ENCODE peak calls at places on chromosome 10, in five cellular contexts. C is naive thymus-derived CD4-positive, alpha-beta T cell; F is HCT116; I is lower lobe of right lung; Q is mesenchymal stem cell. D is an unnamed sample. For H3K9me3 and H3K4me1, the result is how much of the 10 kb centered on the place peaks cover.

GRCh38 chr10:11760861-11761260 is 18.7 kb downstream of the ECHDC3 start:
- DNase-seq in C (no peak), I (no peak), Q (no peak), F (no peak), D (no peak)

GRCh38 chr10:50563906-50564305 is 59.9 kb downstream of the SGMS1 start:
- DNase-seq in C (no peak), I (no peak), Q (no peak), F (no peak), D (no peak)

GRCh38 chr10:125340871-125341270 is 180.5 kb upstream of the CTBP2 start:
- DNase-seq in Q (peak), I (no peak), F (no peak), C (no peak), D (no peak)

GRCh38 chr10:31059323-31059722 is 27.7 kb upstream of the ZNF438 start:
- DNase-seq in I (no peak), C (no peak), F (peak), Q (no peak), D (no peak)

GRCh38 chr10:50538473-50539398 is 85.0 kb downstream of the SGMS1 start:
- DNase-seq in Q (no peak), C (peak), I (no peak), F (peak), D (no peak)

GRCh38 chr10:113287592-113287991 is 265.3 kb upstream of the HABP2 start:
- DNase-seq in Q (no peak), C (no peak), F (no peak), I (no peak), D (no peak)

GRCh38 chr10:124225468-124226270 is 132.3 kb upstream of the CHST15 start:
- DNase-seq in I (no peak), Q (no peak), C (peak), F (no peak), D (peak)

GRCh38 chr10:43679509-43679908 is 30.8 kb upstream of the ZNF32 start:
- DNase-seq in Q (no peak), C (no peak), I (peak), F (no peak), D (no peak)

GRCh38 chr10:62336404-62336803 is 37.8 kb upstream of the ZNF365 start:
- DNase-seq in C (no peak), F (no peak), Q (no peak), I (no peak), D (no peak)

GRCh38 chr10:85934586-85934985 is 432.0 kb downstream of the GRID1 start:
- DNase-seq in F (no peak), C (no peak), I (no peak), Q (no peak), D (no peak)

GRCh38 chr10:32054087-32054486 is 2.1 kb downstream of the KIF5B start:
- DNase-seq in F (no peak), Q (peak), I (no peak), C (no peak), D (no peak)

GRCh38 chr10:113007821-113008220 is 57.8 kb downstream of the TCF7L2 start:
- DNase-seq in Q (peak), C (no peak), I (no peak), F (no peak), D (no peak)

DNA sequence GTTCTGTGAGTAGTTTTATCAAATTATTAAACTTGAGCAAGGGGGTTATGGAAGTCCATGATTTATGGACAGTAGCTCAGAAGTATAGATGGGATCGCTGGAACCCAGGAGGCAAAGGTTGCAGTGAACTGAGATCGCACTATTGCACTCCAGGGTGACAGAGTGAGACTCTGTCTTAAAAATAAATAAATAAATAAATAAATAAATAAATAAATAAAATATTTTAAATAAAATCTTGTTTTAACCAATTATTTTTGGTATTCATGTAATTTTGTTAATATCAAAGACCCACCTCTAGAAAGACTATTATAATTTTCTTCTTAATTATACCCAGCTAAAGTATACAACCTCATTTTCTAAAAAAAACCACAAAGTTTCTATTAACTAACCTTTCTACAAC is 134.3 kb downstream of the ZNF37A start:
- DNase-seq in F (no peak), I (no peak), C (no peak), Q (no peak), D (no peak)
- H3K9me3 ChIP-seq in F (under half), I (under half), C (under half), Q (under half), D (under half)

DNA sequence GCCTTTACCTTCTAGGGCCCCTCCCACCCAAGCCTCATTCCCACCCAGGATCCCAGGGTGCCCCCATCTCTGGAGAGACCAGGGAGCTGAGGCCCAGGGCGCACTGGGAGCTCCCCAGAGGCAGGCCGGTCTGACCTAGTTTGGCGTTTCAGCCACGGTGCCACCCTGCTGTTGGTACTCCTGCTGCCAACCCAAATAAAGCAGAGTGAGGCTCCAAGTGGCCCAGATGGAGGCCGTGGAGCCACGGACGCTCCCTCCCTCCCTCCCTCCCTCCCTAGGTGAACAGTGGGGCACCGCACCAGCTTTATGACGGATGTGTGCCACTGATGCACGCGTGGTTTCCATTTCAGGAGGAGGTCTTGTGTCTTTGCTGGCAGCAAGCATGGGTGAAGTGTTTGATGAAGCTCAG is 1.8 kb downstream of the INPP5A start:
- DNase-seq in Q (no peak), F (no peak), C (no peak), I (peak), D (no peak)
- H3K4me1 ChIP-seq in Q (half or more), F (under half), C (half or more), I (half or more), D (under half)

DNA sequence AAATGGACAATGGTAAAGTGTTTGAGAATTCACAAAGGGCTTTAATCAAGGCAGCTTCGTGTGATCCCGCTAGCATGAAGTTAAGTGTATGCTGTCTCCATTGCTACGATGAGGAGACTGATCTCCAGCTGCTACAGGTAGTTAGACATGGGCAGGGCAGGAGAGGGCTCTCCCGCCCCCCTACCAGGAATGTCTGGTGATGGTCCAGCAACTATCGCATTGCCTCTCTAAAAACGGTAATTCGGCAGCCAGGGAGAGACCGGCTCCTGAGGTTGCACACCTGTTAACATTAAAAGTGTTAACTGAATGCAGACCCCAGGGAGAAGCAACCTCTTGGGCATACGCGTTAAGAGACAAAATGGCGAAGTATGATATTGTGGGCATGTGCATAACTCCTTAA is 37.9 kb downstream of the SVIL start:
- DNase-seq in I (no peak), Q (no peak), F (no peak), C (no peak), D (no peak)
- H3K27ac ChIP-seq in I (no peak), Q (no peak), F (no peak), C (no peak), D (no peak)

DNA sequence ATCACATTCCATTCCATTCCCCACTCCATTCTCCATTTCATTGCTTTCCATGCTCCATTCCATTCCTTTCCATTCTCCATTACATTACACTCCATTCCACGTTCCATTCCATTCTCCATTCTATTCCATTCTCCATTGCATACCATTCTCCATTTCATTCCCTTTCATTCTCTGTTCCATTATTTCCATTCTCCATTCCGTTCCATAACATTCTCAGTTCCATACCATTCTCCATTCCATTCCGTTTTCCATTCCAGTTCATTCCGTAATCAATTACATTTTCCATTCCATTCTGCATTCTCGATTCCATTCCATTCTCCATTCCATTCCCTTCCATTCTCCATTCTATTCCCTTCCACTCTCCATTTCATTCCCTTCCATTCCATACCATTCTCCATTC is 86.4 kb downstream of the NSUN6 start:
- DNase-seq in I (no peak), Q (no peak), C (no peak), F (no peak), D (no peak)
- H3K9me3 ChIP-seq in I (under half), Q (half or more), C (under half), F (under half), D (under half)

GRCh38 chr10:79188154-79188763 is 119.5 kb downstream of the ZMIZ1 start:
- DNase-seq in F (no peak), Q (no peak), C (no peak), I (no peak), D (no peak)
- H3K4me1 ChIP-seq in F (half or more), Q (half or more), C (under half), I (half or more), D (under half)

DNA sequence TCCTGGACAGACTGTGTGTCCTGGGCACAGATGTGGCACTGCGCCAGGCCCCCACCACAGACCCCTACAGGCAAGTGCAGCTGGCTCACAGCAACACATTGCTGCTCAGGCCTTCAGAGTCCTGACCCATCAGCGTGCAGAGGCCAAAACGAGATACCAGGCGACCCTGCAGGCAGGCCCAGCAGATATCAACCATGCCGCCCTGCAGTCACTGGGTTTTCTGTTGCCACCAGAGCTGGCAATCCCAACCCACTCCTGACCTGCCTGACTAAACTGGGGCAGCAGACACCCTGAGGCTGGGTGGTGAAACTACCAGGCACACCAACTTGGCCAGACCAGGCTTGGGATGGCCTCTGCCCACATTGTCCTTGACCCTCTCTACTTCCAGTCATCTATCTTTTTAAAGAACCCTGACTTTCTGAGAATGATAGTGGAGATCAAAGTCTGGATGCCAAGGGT is 20.3 kb downstream of the ZCCHC24 start:
- DNase-seq in F (no peak), Q (no peak), C (no peak), I (peak), D (no peak)
- H3K27ac ChIP-seq in F (no peak), Q (peak), C (no peak), I (peak), D (no peak)

DNA sequence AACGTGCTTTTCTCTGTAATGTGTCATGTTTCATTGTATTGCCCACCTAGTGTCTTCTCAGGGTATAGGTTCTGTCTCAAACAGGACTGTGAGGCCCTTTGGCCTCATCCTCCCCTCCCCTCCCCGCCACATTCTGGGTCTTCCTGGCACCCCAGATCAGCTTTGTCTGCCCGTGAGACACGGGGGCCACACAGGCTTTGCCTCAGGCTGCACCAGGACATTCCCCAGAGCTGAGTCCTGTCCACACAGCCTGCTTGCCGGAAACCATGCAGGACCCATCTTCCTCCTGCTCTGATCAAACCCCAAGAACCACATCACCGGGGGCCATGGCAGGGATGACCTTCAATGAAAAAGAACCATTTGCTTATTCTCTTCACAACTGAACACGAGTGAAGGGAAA is 18.6 kb downstream of the MAT1A start:
- DNase-seq in Q (no peak), C (no peak), F (no peak), I (no peak), D (no peak)
- H3K9me3 ChIP-seq in Q (under half), C (under half), F (under half), I (under half), D (under half)

GRCh38 chr10:72323108-72323932 is 31.4 kb downstream of the DNAJB12 start:
- DNase-seq in Q (no peak), F (no peak), I (no peak), C (no peak), D (no peak)

GRCh38 chr10:72320676-72321247 is 34.0 kb downstream of the DNAJB12 start:
- DNase-seq in F (peak), I (peak), Q (peak), C (peak), D (peak)

GRCh38 chr10:72321248-72322029 is 33.3 kb downstream of the DNAJB12 start:
- DNase-seq in Q (no peak), F (no peak), C (no peak), I (no peak), D (no peak)

GRCh38 chr10:72322030-72322279 is 32.8 kb downstream of the DNAJB12 start:
- DNase-seq in I (no peak), F (no peak), C (no peak), Q (no peak), D (no peak)

GRCh38 chr10:72322280-72323058 is 32.2 kb downstream of the DNAJB12 start:
- DNase-seq in F (peak), C (no peak), Q (peak), I (no peak), D (no peak)
- H3K4me1 ChIP-seq in F (half or more), C (half or more), Q (under half), I (half or more), D (half or more)

GRCh38 chr10:71719042-71719441 is 536 bp downstream of the C10orf105 start:
- DNase-seq in F (no peak), I (no peak), Q (peak), C (no peak), D (no peak)
- H3K27ac ChIP-seq in F (no peak), I (peak), Q (no peak), C (no peak), D (no peak)

D was measured in CD8-positive, alpha-beta memory T cell.